ENCODE peak calls at places on chromosome 12, in five cellular contexts. C, S, E, N and M are unnamed samples.

GRCh38 chr12:122021822-122022392 is at the start of gene BCL7A:
- DNase-seq in S (peak), E (peak), N (peak), C (no peak), M (peak)

GRCh38 chr12:127881371-127882140 is 385.4 kb upstream of the TMEM132C start:
- DNase-seq in N (no peak), S (no peak), E (no peak), C (no peak), M (no peak)

GRCh38 chr12:116376354-116377193 is 99.1 kb upstream of the MED13L start:
- DNase-seq in C (no peak), S (no peak), E (no peak), N (no peak), M (no peak)

GRCh38 chr12:75977952-75978671 is 53.5 kb downstream of the PHLDA1 start:
- DNase-seq in E (peak), S (peak), C (peak), N (peak), M (peak)

GRCh38 chr12:110998165-110998564 is 77.8 kb upstream of the MYL2 start:
- DNase-seq in N (no peak), S (no peak), E (no peak), C (no peak), M (no peak)

GRCh38 chr12:47896633-47897032 is 8.2 kb downstream of the VDR start:
- DNase-seq in C (no peak), N (no peak), S (no peak), E (no peak), M (peak)

GRCh38 chr12:64147860-64148259 is 74.2 kb downstream of the KICS2 start:
- DNase-seq in S (no peak), C (no peak), E (no peak), N (no peak), M (no peak)

GRCh38 chr12:85280984-85281946 is 1.2 kb downstream of the ALX1 start:
- DNase-seq in S (no peak), C (no peak), E (no peak), N (no peak), M (peak)

GRCh38 chr12:63918788-63919300 is 74.3 kb downstream of the SRGAP1 start:
- DNase-seq in E (no peak), C (no peak), N (peak), S (no peak), M (no peak)

GRCh38 chr12:29208060-29208459 is 59.0 kb downstream of the FAR2 start:
- DNase-seq in N (no peak), E (no peak), C (no peak), S (no peak), M (no peak)

GRCh38 chr12:94047781-94048567 is 100.4 kb upstream of the PLXNC1 start:
- DNase-seq in E (no peak), C (peak), N (no peak), S (no peak), M (no peak)

GRCh38 chr12:107131832-107132616 is 38.7 kb upstream of the CRY1 start:
- DNase-seq in C (no peak), S (peak), N (peak), E (peak), M (peak)

GRCh38 chr12:62865860-62866407 is 69.0 kb downstream of the PPM1H start:
- DNase-seq in N (no peak), S (peak), C (no peak), E (no peak), M (peak)

GRCh38 chr12:76152161-76152807 is 67.8 kb upstream of the NAP1L1 start:
- DNase-seq in C (peak), N (no peak), E (peak), S (no peak), M (no peak)

GRCh38 chr12:48924617-48925217 is 575 bp downstream of the FKBP11 start:
- DNase-seq in E (no peak), C (peak), S (no peak), N (no peak), M (peak)

GRCh38 chr12:54032627-54033100 is at the start of gene HOXC5:
- DNase-seq in E (peak), C (no peak), N (peak), S (peak), M (peak)

GRCh38 chr12:107027304-107028053 is 40.5 kb upstream of the MTERF2 start:
- DNase-seq in S (peak), E (no peak), C (no peak), N (peak), M (no peak)

GRCh38 chr12:92898755-92899154 is 30.3 kb downstream of the EEA1 start:
- DNase-seq in S (no peak), N (no peak), E (no peak), C (no peak), M (no peak)

GRCh38 chr12:57765003-57765697 is 1.7 kb downstream of the CYP27B1 start:
- DNase-seq in C (no peak), N (peak), S (no peak), E (no peak), M (peak)

GRCh38 chr12:123580772-123581171 is 3.6 kb upstream of the TMED2 start:
- DNase-seq in E (no peak), S (no peak), N (no peak), C (no peak), M (no peak)

GRCh38 chr12:47417146-47417545 is 288.7 kb downstream of the RPAP3 start:
- DNase-seq in S (no peak), E (no peak), C (no peak), N (no peak), M (no peak)

GRCh38 chr12:94717656-94718055 is 67.3 kb upstream of the TMCC3 start:
- DNase-seq in N (no peak), S (no peak), E (no peak), C (no peak), M (no peak)

GRCh38 chr12:9134981-9135628 is 19.4 kb upstream of the A2M start:
- DNase-seq in C (no peak), E (peak), N (peak), S (peak), M (peak)

GRCh38 chr12:79156846-79157463 is 292.4 kb downstream of the SYT1 start:
- DNase-seq in E (no peak), C (no peak), S (no peak), N (no peak), M (no peak)

GRCh38 chr12:68981536-68981935 is 48.6 kb upstream of the CPM start:
- DNase-seq in E (no peak), C (no peak), N (no peak), S (no peak), M (no peak)

DNA sequence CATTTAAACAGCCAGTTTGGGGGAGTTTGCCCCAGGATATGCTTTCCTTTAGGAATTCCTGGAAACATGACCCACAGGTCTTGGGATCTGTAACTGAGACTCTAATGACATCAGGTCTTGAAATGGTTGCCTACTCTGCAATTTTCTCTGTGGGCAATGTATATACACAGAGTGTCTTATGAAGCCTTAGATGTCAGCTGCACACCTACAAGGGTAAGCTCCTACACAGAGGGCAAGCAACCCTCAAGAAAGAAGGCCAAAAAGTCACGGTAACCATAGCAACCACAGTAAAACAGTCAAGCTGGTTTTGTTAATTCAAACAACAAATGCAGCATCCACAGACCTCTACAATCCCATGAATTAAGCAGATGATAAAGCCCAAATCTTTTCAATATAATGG is 293.0 kb downstream of the SSPN start:
- DNase-seq in C (no peak), S (no peak), N (no peak), E (no peak), M (peak)
- TF ChIP-seq REST in C (no peak), S (no peak), N (no peak), E (no peak), M (no peak)

GRCh38 chr12:115134298-115134697 is 450.3 kb upstream of the TBX3 start:
- DNase-seq in N (no peak), C (no peak), S (no peak), E (no peak), M (no peak)
- TF ChIP-seq EZH2 in N (no peak), C (no peak), S (no peak), E (no peak), M (no peak)

GRCh38 chr12:108839011-108839889 is 18.1 kb downstream of the SSH1 start:
- DNase-seq in C (no peak), E (no peak), S (no peak), N (no peak), M (no peak)

GRCh38 chr12:108842364-108842763 is 15.0 kb downstream of the SSH1 start:
- DNase-seq in E (no peak), N (no peak), C (no peak), S (no peak), M (no peak)

GRCh38 chr12:108838194-108839010 is 19.0 kb downstream of the SSH1 start:
- DNase-seq in N (peak), E (peak), C (peak), S (peak), M (peak)

GRCh38 chr12:108839890-108840230 is 17.5 kb downstream of the SSH1 start:
- DNase-seq in N (no peak), S (no peak), C (no peak), E (no peak), M (no peak)

DNA sequence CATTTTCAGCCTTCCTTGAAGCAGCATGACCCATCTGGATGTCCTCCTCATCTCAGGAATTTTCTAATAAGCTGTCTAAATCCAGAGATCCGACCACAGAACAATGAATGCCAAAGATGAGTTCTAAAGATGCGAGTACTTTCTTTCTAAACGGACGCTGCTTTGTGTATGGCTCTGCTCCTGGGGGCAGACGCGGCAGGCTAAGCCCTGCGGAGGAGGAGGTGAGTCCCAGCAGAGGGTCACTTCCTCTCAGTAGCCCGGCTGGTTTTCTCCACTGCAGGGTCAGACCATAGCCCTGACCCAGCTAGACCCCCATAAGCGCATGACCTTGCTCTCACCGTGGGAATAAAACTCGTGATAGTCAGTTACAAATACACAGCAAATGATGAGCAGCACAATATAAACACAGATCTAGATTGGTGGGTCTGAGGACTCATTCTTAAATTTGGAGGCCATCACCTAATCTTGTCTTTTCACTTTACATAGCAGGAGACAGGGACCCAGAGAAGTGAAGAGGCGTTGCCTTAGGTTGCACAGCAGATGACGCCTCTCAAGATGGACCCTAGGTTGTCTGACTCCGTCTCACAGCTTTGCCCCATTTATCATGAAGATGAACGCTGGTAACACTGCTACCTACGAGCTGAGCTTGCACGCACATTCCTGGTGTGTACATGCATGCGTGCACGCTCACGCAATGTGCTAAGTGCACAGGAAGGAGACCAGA is 16.6 kb downstream of the SSH1 start:
- DNase-seq in E (no peak), N (no peak), S (no peak), C (no peak), M (no peak)
- H3K4me2 ChIP-seq in E (no peak), N (no peak), S (peak), C (no peak), M (no peak)

GRCh38 chr12:2212971-2213869 is 160.4 kb downstream of the CACNA1C start:
- DNase-seq in S (no peak), E (no peak), N (no peak), C (no peak), M (peak)

GRCh38 chr12:2212537-2212936 is 159.8 kb downstream of the CACNA1C start:
- DNase-seq in S (no peak), N (no peak), C (no peak), E (no peak), M (no peak)

GRCh38 chr12:2214411-2214810 is 161.6 kb downstream of the CACNA1C start:
- DNase-seq in S (no peak), C (no peak), E (no peak), N (no peak), M (no peak)

GRCh38 chr12:2211119-2211518 is 158.3 kb downstream of the CACNA1C start:
- DNase-seq in N (no peak), E (no peak), C (no peak), S (no peak), M (no peak)

GRCh38 chr12:2215709-2216560 is 163.1 kb downstream of the CACNA1C start:
- DNase-seq in C (no peak), E (no peak), S (no peak), N (no peak), M (no peak)
- TF ChIP-seq REST in C (no peak), E (no peak), S (no peak), N (no peak), M (no peak)

GRCh38 chr12:42557586-42558172 is 31.9 kb downstream of the PRICKLE1 start:
- DNase-seq in S (no peak), C (no peak), E (no peak), N (no peak), M (no peak)
- TF ChIP-seq EZH2 in S (no peak), C (no peak), E (no peak), N (no peak), M (no peak)